ENCODE peak calls at places on chromosomes 4 and X, in eight cellular contexts. Y is left ventricle myocardium inferior; E is COR-L47; J is activated CD8-positive, alpha-beta memory T cell treated with anti-CD3 and anti-CD28 coated beads for 48 hours; O is EH; L is activated T-cell treated with anti-CD3 and anti-CD28 coated beads, Interleukin-2, amount 50 U/mL, for 48 hours; W is epithelial cell of prostate; X is NCI-H748 treated with DMSO at 0.1 percent for 48 hours. R is an unnamed sample.

GRCh38 chr4:77220841-77221613 is 64.0 kb downstream of the CCNG2 start:
- DNase-seq in Y (peak), E (no peak), J (no peak), O (peak), L (no peak), W (no peak), X (no peak), R (no peak)

GRCh38 chrX:9958183-9958582 is 9.0 kb upstream of the CLDN34 start:
- DNase-seq in Y (no peak), E (no peak), J (no peak), O (no peak), L (no peak), W (no peak), X (no peak), R (no peak)

GRCh38 chrX:6959006-6959405 is 188.5 kb upstream of the STS start:
- DNase-seq in Y (no peak), E (no peak), J (no peak), O (no peak), L (no peak), W (no peak), X (no peak), R (no peak)

GRCh38 chr4:87465739-87466366 is 43.5 kb downstream of the NUDT9 start:
- DNase-seq in Y (no peak), E (peak), J (no peak), O (peak), L (no peak), W (no peak), X (peak), R (no peak)

GRCh38 chr4:1502976-1503375 is 96.7 kb upstream of the NKX1-1 start:
- DNase-seq in Y (no peak), E (no peak), J (no peak), O (no peak), L (no peak), W (no peak), X (no peak), R (no peak)

GRCh38 chr4:140764785-140765392 is 8.7 kb upstream of the TBC1D9 start:
- DNase-seq in Y (no peak), E (no peak), J (no peak), O (peak), L (no peak), W (no peak), X (no peak), R (no peak)

GRCh38 chr4:24915121-24915922 is 2.5 kb upstream of the CCDC149 start:
- DNase-seq in Y (no peak), E (no peak), J (no peak), O (no peak), L (no peak), W (no peak), X (no peak), R (no peak)

GRCh38 chr4:153131478-153132069 is 72.7 kb upstream of the TRIM2 start:
- DNase-seq in Y (no peak), E (no peak), J (no peak), O (no peak), L (no peak), W (no peak), X (no peak), R (no peak)

GRCh38 chr4:84957509-84958420 is 8.7 kb downstream of the WDFY3 start:
- DNase-seq in Y (no peak), E (no peak), J (no peak), O (peak), L (no peak), W (no peak), X (no peak), R (no peak)

GRCh38 chr4:43550981-43551627 is 658.6 kb downstream of the GRXCR1 start:
- DNase-seq in Y (no peak), E (no peak), J (no peak), O (no peak), L (no peak), W (no peak), X (no peak), R (no peak)

R was measured in CD4-positive, CD25-positive, alpha-beta regulatory T cell.